ENCODE peak calls at places on chromosomes 11 and 22, in six cellular contexts. A, T, E, H, Q and V are unnamed samples.

GRCh38 chr11:121589946-121590537 is 137.3 kb upstream of the SORL1-AS1 start:
- DNase-seq in A (no peak), T (no peak), E (peak), H (no peak), Q (no peak), V (no peak)

GRCh38 chr11:43548921-43549320 is 131.6 kb upstream of the HSD17B12 start:
- DNase-seq in A (no peak), T (no peak), E (no peak), H (no peak), Q (no peak), V (no peak)

GRCh38 chr11:75347781-75348613 is 3.5 kb downstream of the ARRB1 start:
- DNase-seq in A (no peak), T (no peak), E (no peak), H (no peak), Q (no peak), V (no peak)

GRCh38 chr22:31442768-31443489 is 43.5 kb downstream of the DRG1 start:
- DNase-seq in A (no peak), T (no peak), E (no peak), H (no peak), Q (no peak), V (no peak)

GRCh38 chr22:36143956-36144355 is 16.6 kb downstream of the APOL3 start:
- DNase-seq in A (no peak), T (no peak), E (no peak), H (no peak), Q (no peak), V (no peak)

GRCh38 chr11:111913997-111914396 is 1.5 kb downstream of the HSPB2 start:
- DNase-seq in A (no peak), T (no peak), E (peak), H (no peak), Q (no peak), V (peak)

GRCh38 chr11:123474994-123475393 is 44.9 kb downstream of the GRAMD1B start:
- DNase-seq in A (no peak), T (no peak), E (no peak), H (no peak), Q (no peak), V (peak)

GRCh38 chr22:42444060-42444904 is 12.1 kb upstream of the NFAM1 start:
- DNase-seq in A (peak), T (peak), E (peak), H (peak), Q (peak), V (peak)

GRCh38 chr11:64911142-64911541 is 5.9 kb downstream of the ATG2A start:
- DNase-seq in A (no peak), T (no peak), E (no peak), H (no peak), Q (no peak), V (no peak)

GRCh38 chr11:102762414-102762813 is 18.0 kb downstream of the MMP10 start:
- DNase-seq in A (no peak), T (no peak), E (no peak), H (no peak), Q (no peak), V (no peak)

GRCh38 chr11:114282488-114282887 is 13.7 kb upstream of the NNMT start:
- DNase-seq in A (no peak), T (no peak), E (no peak), H (no peak), Q (no peak), V (no peak)

GRCh38 chr11:123061403-123062157 is at the start of gene HSPA8:
- DNase-seq in A (no peak), T (peak), E (peak), H (peak), Q (peak), V (peak)

GRCh38 chr11:69136471-69136870 is 19.3 kb upstream of the SMIM38 start:
- DNase-seq in A (no peak), T (no peak), E (no peak), H (no peak), Q (no peak), V (no peak)

GRCh38 chr11:110526323-110526722 is 96.6 kb downstream of the FDX1 start:
- DNase-seq in A (no peak), T (no peak), E (no peak), H (no peak), Q (no peak), V (no peak)

GRCh38 chr11:67699521-67699920 is 25.1 kb upstream of the ALDH3B2 start:
- DNase-seq in A (no peak), T (no peak), E (no peak), H (no peak), Q (no peak), V (no peak)

GRCh38 chr11:15933896-15934625 is 422.3 kb downstream of the SOX6 start:
- DNase-seq in A (no peak), T (no peak), E (no peak), H (no peak), Q (peak), V (no peak)

GRCh38 chr22:28021998-28022660 is 103.1 kb upstream of the PITPNB start:
- DNase-seq in A (no peak), T (no peak), E (no peak), H (no peak), Q (peak), V (no peak)

GRCh38 chr11:110092577-110093406 is at the start of gene ZC3H12C:
- DNase-seq in A (peak), T (no peak), E (peak), H (peak), Q (peak), V (peak)

GRCh38 chr22:44452531-44453420 is 45.3 kb downstream of the RTL6 start:
- DNase-seq in A (no peak), T (no peak), E (no peak), H (no peak), Q (no peak), V (no peak)

GRCh38 chr22:31960767-31961166 is 16.4 kb downstream of the YWHAH start:
- DNase-seq in A (no peak), T (no peak), E (no peak), H (no peak), Q (no peak), V (no peak)

GRCh38 chr22:46958649-46959048 is 196.2 kb downstream of the TBC1D22A start:
- DNase-seq in A (no peak), T (no peak), E (no peak), H (no peak), Q (no peak), V (no peak)

GRCh38 chr11:97269527-97269926 is 879.7 kb downstream of the JRKL start:
- DNase-seq in A (no peak), T (no peak), E (no peak), H (peak), Q (no peak), V (no peak)

GRCh38 chr22:30204742-30205111 is 41.8 kb downstream of the LIF start:
- DNase-seq in A (peak), T (no peak), E (no peak), H (no peak), Q (no peak), V (no peak)

GRCh38 chr22:44646668-44647067 is 55.3 kb upstream of the PRR5 start:
- DNase-seq in A (no peak), T (no peak), E (no peak), H (no peak), Q (no peak), V (no peak)

GRCh38 chr11:19962795-19963163 is 197.5 kb downstream of the DBX1 start:
- DNase-seq in A (no peak), T (no peak), E (no peak), H (no peak), Q (no peak), V (no peak)

GRCh38 chr11:17605736-17606135 is 58.7 kb downstream of the OTOG start:
- DNase-seq in A (no peak), T (no peak), E (no peak), H (no peak), Q (peak), V (no peak)

GRCh38 chr22:38844661-38845367 is 986 bp upstream of the NPTXR start:
- DNase-seq in A (no peak), T (no peak), E (no peak), H (no peak), Q (no peak), V (no peak)

GRCh38 chr22:46336119-46337078 is 885 bp downstream of the TRMU start:
- DNase-seq in A (no peak), T (no peak), E (no peak), H (no peak), Q (no peak), V (no peak)

GRCh38 chr11:33684003-33684715 is 16.5 kb downstream of the C11orf91 start:
- DNase-seq in A (no peak), T (no peak), E (no peak), H (no peak), Q (no peak), V (no peak)